ENCODE peak calls at places on chromosomes 12 and 14, in six cellular contexts. Q is hepatocyte, Z is neural progenitor cell, K is GM23248, H is PC-3, A is GM23338. J is an unnamed sample. For H3K79me2, the result is how much of the 10 kb centered on the place peaks cover.

GRCh38 chr14:75238728-75239455 is 39.7 kb upstream of the FOS start:
- DNase-seq in Z (peak), A (no peak), K (no peak), Q (no peak), H (no peak), J (no peak)

GRCh38 chr14:38042356-38042755 is 165.3 kb upstream of the SSTR1 start:
- DNase-seq in A (peak), Q (peak), Z (no peak), K (peak), H (peak), J (no peak)

GRCh38 chr14:69094481-69094880 is 58.4 kb downstream of the DCAF5 start:
- DNase-seq in Z (no peak), H (no peak), A (no peak), K (no peak), Q (no peak), J (no peak)

GRCh38 chr14:76778546-76779215 is 17.4 kb downstream of the VASH1 start:
- DNase-seq in Q (no peak), Z (no peak), A (no peak), K (no peak), H (no peak), J (no peak)

GRCh38 chr14:101235872-101236221 is 325.4 kb upstream of the DIO3 start:
- DNase-seq in K (no peak), Q (no peak), A (no peak), H (no peak), Z (no peak), J (no peak)

GRCh38 chr14:105930572-105930971 is 404.2 kb downstream of the TMEM121 start:
- DNase-seq in K (no peak), Z (no peak), Q (no peak), A (no peak), H (no peak), J (no peak)

GRCh38 chr12:59059401-59059935 is 139.2 kb upstream of the LRIG3 start:
- DNase-seq in K (no peak), A (no peak), Q (no peak), Z (peak), H (no peak), J (no peak)

GRCh38 chr12:112183141-112183581 is 57.8 kb downstream of the TRAFD1 start:
- DNase-seq in K (peak), A (no peak), H (no peak), Q (no peak), Z (no peak), J (no peak)

GRCh38 chr14:90534091-90534837 is 137.4 kb downstream of the CALM1 start:
- DNase-seq in A (no peak), H (no peak), K (peak), Z (no peak), Q (no peak), J (no peak)

GRCh38 chr12:29741342-29742241 is 42.1 kb downstream of the TMTC1 start:
- DNase-seq in Q (no peak), A (no peak), H (no peak), K (peak), Z (no peak), J (no peak)

GRCh38 chr12:16473610-16474326 is 126.3 kb downstream of the MGST1 start:
- DNase-seq in H (no peak), Q (no peak), Z (no peak), A (no peak), K (peak), J (no peak)

GRCh38 chr12:5588231-5588995 is 156.5 kb downstream of the NTF3 start:
- DNase-seq in K (peak), Q (no peak), A (no peak), H (no peak), Z (no peak), J (no peak)

GRCh38 chr12:132285311-132285741 is 44.1 kb downstream of the GALNT9 start:
- DNase-seq in A (no peak), K (no peak), Z (no peak), H (peak), Q (no peak), J (no peak)

DNA sequence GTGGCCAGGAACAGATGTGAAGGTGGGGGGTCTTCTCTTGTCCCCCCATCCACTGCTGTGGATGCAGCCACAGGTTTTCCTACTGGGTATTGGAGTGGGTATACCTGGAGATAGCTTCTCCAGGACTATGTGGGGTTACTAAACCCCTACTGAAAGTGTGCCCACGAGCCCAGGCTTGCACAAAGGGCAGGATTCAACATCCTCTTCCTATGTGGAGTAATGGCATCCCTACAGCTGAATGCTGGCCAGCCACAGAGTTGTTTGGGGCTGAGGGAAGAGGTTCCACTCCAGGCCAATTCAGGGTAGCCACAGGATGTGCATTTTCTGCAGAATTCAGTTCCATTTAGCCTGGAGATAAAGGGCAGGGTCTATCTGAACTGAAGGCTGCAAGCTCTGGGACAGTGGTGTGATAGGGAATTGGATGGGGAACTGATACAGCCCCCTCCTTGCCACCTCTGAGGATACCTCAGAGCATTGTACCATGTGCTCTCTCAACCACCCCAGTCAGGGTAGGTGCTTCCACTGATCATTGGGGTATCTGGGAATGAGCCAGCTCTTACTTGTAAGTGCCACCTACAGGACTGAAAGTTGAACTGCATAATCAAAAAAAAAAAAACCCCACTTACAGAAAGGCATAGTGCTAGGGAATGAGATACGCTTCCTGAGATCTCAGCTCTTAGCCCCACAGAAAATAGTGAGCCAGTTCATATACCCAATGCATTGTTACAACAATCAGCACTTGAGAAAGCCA is 187.1 kb downstream of the KITLG start:
- DNase-seq in Q (peak), A (peak), H (peak), K (peak), Z (peak), J (peak)
- H2AFZ ChIP-seq in Q (no peak), A (no peak), H (no peak), K (no peak), Z (no peak), J (no peak)

GRCh38 chr12:113231275-113232231 is 10.3 kb downstream of the TPCN1 start:
- DNase-seq in K (peak), Z (no peak), A (peak), Q (peak), H (no peak), J (no peak)

GRCh38 chr12:113232787-113233585 is 11.7 kb downstream of the TPCN1 start:
- DNase-seq in K (peak), Q (no peak), A (peak), H (no peak), Z (peak), J (peak)

GRCh38 chr12:113228394-113229028 is 7.2 kb downstream of the TPCN1 start:
- DNase-seq in H (no peak), Z (no peak), K (peak), A (no peak), Q (no peak), J (no peak)

GRCh38 chr12:113232232-113232615 is 11.0 kb downstream of the TPCN1 start:
- DNase-seq in Q (no peak), K (no peak), Z (no peak), H (no peak), A (no peak), J (no peak)

GRCh38 chr12:113230315-113231274 is 9.3 kb downstream of the TPCN1 start:
- DNase-seq in Z (no peak), Q (no peak), H (no peak), A (no peak), K (no peak), J (no peak)
- TF ChIP-seq EZH2phosphoT487 in Z (no peak), Q (no peak), H (no peak), A (no peak), K (no peak), J (no peak)

GRCh38 chr14:66652736-66653135 is 144.8 kb downstream of the GPHN start:
- DNase-seq in Z (peak), K (no peak), Q (no peak), A (peak), H (no peak), J (no peak)
- H3K79me2 ChIP-seq in Z (under half), K (under half), Q (under half), A (under half), H (under half), J (under half)

GRCh38 chr12:21942377-21942703 is 1.1 kb upstream of the ABCC9 start:
- DNase-seq in H (no peak), K (peak), A (no peak), Q (no peak), Z (no peak), J (no peak)
- H2AFZ ChIP-seq in H (no peak), K (peak), A (peak), Q (peak), Z (peak), J (no peak)

GRCh38 chr12:78441737-78442453 is 422.7 kb upstream of the SYT1 start:
- DNase-seq in H (peak), K (peak), A (no peak), Z (no peak), Q (no peak), J (no peak)

GRCh38 chr12:78442454-78442801 is 422.1 kb upstream of the SYT1 start:
- DNase-seq in Z (no peak), Q (no peak), K (peak), H (peak), A (no peak), J (no peak)

GRCh38 chr12:78439666-78440065 is 424.9 kb upstream of the SYT1 start:
- DNase-seq in H (no peak), A (no peak), K (no peak), Z (no peak), Q (no peak), J (no peak)
- TF ChIP-seq EZH2phosphoT487 in H (no peak), A (no peak), K (no peak), Z (no peak), Q (no peak), J (no peak)

DNA sequence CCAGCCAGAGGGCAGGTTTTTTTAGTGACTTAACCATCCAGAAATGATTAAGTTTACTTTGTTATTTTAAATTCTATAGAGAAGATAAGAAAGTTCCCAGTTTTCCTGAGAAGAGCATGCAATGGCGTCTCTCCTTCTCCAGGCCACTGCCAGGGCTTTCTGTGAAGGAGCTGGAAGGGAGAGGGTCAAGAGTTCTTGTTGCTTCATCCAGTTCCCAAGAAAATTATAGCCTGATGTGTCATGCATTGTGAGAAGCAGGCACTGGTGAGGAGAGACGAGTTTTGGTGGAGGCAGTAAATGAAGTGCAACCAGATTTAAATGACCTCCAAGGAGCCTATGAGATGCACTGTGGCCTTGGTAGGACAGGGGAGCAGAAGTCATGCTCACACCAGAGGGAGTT is 14.2 kb downstream of the ELK3 start:
- DNase-seq in A (no peak), K (peak), Z (no peak), Q (no peak), H (peak), J (no peak)
- H3K79me2 ChIP-seq in A (under half), K (half or more), Z (under half), Q (under half), H (half or more), J (under half)

GRCh38 chr12:11719678-11720099 is 70.2 kb downstream of the ETV6 start:
- DNase-seq in H (peak), Q (no peak), A (peak), Z (no peak), K (peak), J (no peak)
- H2AFZ ChIP-seq in H (no peak), Q (no peak), A (no peak), Z (no peak), K (no peak), J (no peak)

GRCh38 chr12:83827193-83827592 is 1085.4 kb downstream of the SLC6A15 start:
- DNase-seq in K (no peak), H (no peak), Z (no peak), Q (no peak), A (no peak), J (no peak)

GRCh38 chr12:83827860-83828259 is 1084.7 kb downstream of the SLC6A15 start:
- DNase-seq in H (peak), A (peak), Q (peak), K (no peak), Z (peak), J (no peak)

GRCh38 chr12:83821967-83822366 is 1090.6 kb downstream of the SLC6A15 start:
- DNase-seq in K (peak), H (no peak), Q (no peak), Z (no peak), A (no peak), J (no peak)

GRCh38 chr12:83823386-83824045 is 1089.1 kb downstream of the SLC6A15 start:
- DNase-seq in Z (peak), K (peak), Q (peak), A (peak), H (peak), J (peak)

DNA sequence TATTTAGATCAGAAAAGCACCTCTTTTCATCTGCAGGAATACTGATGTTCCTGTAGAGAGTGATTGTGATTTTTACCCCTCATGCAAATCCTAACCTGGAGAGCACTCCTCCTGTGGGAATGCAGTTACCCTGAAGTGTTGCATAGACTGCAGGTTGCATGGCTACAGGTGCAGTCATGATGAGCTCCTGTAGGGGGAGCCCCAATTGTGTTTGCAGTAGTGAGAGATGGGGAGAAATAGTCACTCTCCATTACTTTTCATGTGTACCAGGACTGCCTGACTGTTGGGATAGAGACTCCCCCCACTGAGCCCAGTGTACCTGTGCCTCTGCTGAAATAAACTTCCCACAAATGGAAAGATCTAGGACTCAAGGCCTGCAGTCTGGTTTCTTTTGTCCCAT is 1086.5 kb downstream of the SLC6A15 start:
- DNase-seq in A (peak), K (peak), H (peak), Q (peak), Z (peak), J (peak)
- TF ChIP-seq EZH2phosphoT487 in A (no peak), K (no peak), H (no peak), Q (no peak), Z (no peak), J (no peak)

DNA sequence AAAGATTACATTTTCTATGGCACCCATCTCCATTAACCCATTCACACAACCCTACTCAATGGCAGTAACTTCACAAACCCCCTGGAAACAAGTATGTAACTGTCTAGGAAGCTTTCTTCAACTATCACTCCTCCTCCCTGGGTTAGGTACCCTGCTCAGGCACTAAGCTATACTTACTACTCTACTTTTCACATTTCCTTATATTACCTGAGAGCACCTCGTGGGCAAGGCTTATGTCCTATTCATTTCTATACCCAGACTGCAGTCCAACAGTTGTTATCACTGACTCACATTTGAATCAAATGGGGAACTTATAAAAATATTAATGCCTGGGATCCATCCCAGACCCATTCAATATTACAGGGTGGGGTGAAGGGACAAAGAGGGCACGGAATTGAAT is 4.6 kb downstream of the PAWR start:
- DNase-seq in A (no peak), Q (no peak), K (no peak), H (peak), Z (no peak), J (no peak)
- H3K79me2 ChIP-seq in A (half or more), Q (half or more), K (half or more), H (half or more), Z (half or more), J (half or more)

GRCh38 chr14:25955772-25956171 is 642.1 kb downstream of the NOVA1 start:
- DNase-seq in Z (no peak), H (no peak), A (no peak), K (no peak), Q (no peak), J (no peak)
- H2AFZ ChIP-seq in Z (no peak), H (no peak), A (no peak), K (no peak), Q (no peak), J (no peak)

J was measured in OCI-LY7.